ENCODE peak calls at places on chromosomes 3 and 15, in five cellular contexts. Y, R, U, C and J are unnamed samples.

GRCh38 chr3:141397996-141398395 is 29.7 kb downstream of the ZBTB38 start:
- DNase-seq in U (no peak), R (no peak), Y (no peak), C (no peak), J (no peak)

GRCh38 chr3:141345528-141345927 is 22.8 kb upstream of the ZBTB38 start:
- DNase-seq in C (no peak), Y (no peak), U (no peak), R (no peak), J (no peak)

GRCh38 chr3:11632564-11632963 is 11.2 kb downstream of the VGLL4 start:
- DNase-seq in Y (no peak), R (no peak), U (no peak), C (no peak), J (no peak)

GRCh38 chr3:43709022-43709421 is 18.3 kb downstream of the ABHD5 start:
- DNase-seq in C (no peak), Y (peak), R (no peak), U (no peak), J (no peak)

GRCh38 chr3:73618461-73618860 is 6.3 kb downstream of the PDZRN3 start:
- DNase-seq in C (no peak), Y (no peak), R (no peak), U (no peak), J (no peak)

GRCh38 chr3:184742676-184743135 is 30.8 kb upstream of the MAGEF1 start:
- DNase-seq in R (no peak), U (no peak), C (no peak), Y (no peak), J (no peak)

GRCh38 chr3:101903426-101903825 is 54.1 kb downstream of the NFKBIZ start:
- DNase-seq in R (no peak), C (no peak), U (no peak), Y (peak), J (no peak)

GRCh38 chr15:71043373-71043772 is 71.9 kb upstream of the THSD4 start:
- DNase-seq in Y (no peak), U (no peak), R (no peak), C (no peak), J (no peak)

GRCh38 chr15:100769043-100769974 is 110.3 kb upstream of the ALDH1A3 start:
- DNase-seq in R (no peak), Y (no peak), U (no peak), C (no peak), J (no peak)

GRCh38 chr15:69104050-69104750 is 56.2 kb upstream of the GLCE start:
- DNase-seq in U (no peak), R (no peak), C (no peak), Y (no peak), J (no peak)